ENCODE peak calls at places on chromosomes 5 and 9, in nine cellular contexts. Q is MM.1S; P is NCI-H2171 treated with DMSO at 0.1 percent for 48 hours; Z is stimulated activated CD8-positive, alpha-beta memory T cell treated with anti-CD3 and anti-CD28 coated beads, Interleukin-12 subunit alpha, Interleukin-12 subunit beta, amount 100 ng/mL, for 4 hours; C is lung microvascular endothelial cell; B is occipital lobe; L is tibial artery; R is endodermal cell; H is body of pancreas. J is an unnamed sample.

GRCh38 chr9:121670447-121670846 is 19.0 kb downstream of the DAB2IP start:
- DNase-seq in Q (no peak), P (no peak), Z (no peak), C (no peak), B (peak; percentile 62), L (peak; percentile 79), R (no peak), H (peak; percentile 86), J (no peak)

GRCh38 chr9:129240581-129241211 is 62.6 kb upstream of the IER5L start:
- DNase-seq in Q (no peak), P (no peak), Z (no peak), C (no peak), B (no peak), L (peak; percentile 17), R (no peak), H (no peak), J (no peak)

GRCh38 chr5:68544656-68545565 is 329.4 kb downstream of the PIK3R1 start:
- DNase-seq in Q (no peak), P (no peak), Z (no peak), C (no peak), B (no peak), L (no peak), R (no peak), H (no peak), J (no peak)

GRCh38 chr5:126868961-126869451 is 92.1 kb downstream of the LMNB1 start:
- DNase-seq in Q (no peak), P (peak; percentile 37), Z (no peak), C (peak; percentile 58), B (peak; percentile 56), L (no peak), R (peak; percentile 76), H (no peak), J (no peak)

GRCh38 chr9:134863306-134863902 is 17.2 kb upstream of the FCN2 start:
- DNase-seq in Q (no peak), P (no peak), Z (no peak), C (no peak), B (no peak), L (peak; percentile 41), R (peak; percentile 35), H (no peak), J (no peak)

GRCh38 chr5:180353963-180354574 is 933 bp upstream of the GFPT2 start:
- DNase-seq in Q (no peak), P (no peak), Z (no peak), C (no peak), B (no peak), L (no peak), R (no peak), H (no peak), J (no peak)

GRCh38 chr5:132876020-132876759 is 2.7 kb downstream of the LEAP2 start:
- DNase-seq in Q (no peak), P (no peak), Z (no peak), C (no peak), B (no peak), L (no peak), R (no peak), H (no peak), J (no peak)

GRCh38 chr5:40477856-40478546 is 201.7 kb upstream of the PTGER4 start:
- DNase-seq in Q (no peak), P (no peak), Z (no peak), C (no peak), B (no peak), L (no peak), R (no peak), H (no peak), J (peak; percentile 88)

GRCh38 chr5:135398855-135399837 is at the start of gene MACROH2A1:
- DNase-seq in Q (peak; percentile 89), P (peak; percentile 57), Z (peak; percentile 68), C (peak; percentile 89), B (peak; percentile 69), L (peak; percentile 88), R (peak; percentile 91), H (peak; percentile 86), J (no peak)

GRCh38 chr5:137778772-137779564 is 24.8 kb upstream of the HNRNPA0 start:
- DNase-seq in Q (peak; percentile 50), P (peak; percentile 30), Z (no peak), C (peak; percentile 50), B (no peak), L (no peak), R (no peak), H (no peak), J (peak; percentile 3)

GRCh38 chr5:135208555-135209494 is 174.8 kb upstream of the PITX1 start:
- DNase-seq in Q (no peak), P (no peak), Z (no peak), C (peak; percentile 97), B (no peak), L (peak; percentile 55), R (peak; percentile 74), H (no peak), J (peak; percentile 71)

GRCh38 chr9:124259273-124260078 is 1.7 kb downstream of the NEK6 start:
- DNase-seq in Q (no peak), P (no peak), Z (no peak), C (peak; percentile 74), B (no peak), L (peak; percentile 86), R (no peak), H (peak; percentile 89), J (no peak)

GRCh38 chr5:143258559-143259253 is 144.8 kb downstream of the NR3C1 start:
- DNase-seq in Q (no peak), P (no peak), Z (no peak), C (no peak), B (no peak), L (no peak), R (no peak), H (no peak), J (no peak)

GRCh38 chr9:20726144-20726543 is 42.1 kb downstream of the FOCAD start:
- DNase-seq in Q (no peak), P (no peak), Z (no peak), C (no peak), B (no peak), L (no peak), R (no peak), H (no peak), J (no peak)

GRCh38 chr5:139725073-139725830 is 70.4 kb upstream of the PSD2 start:
- DNase-seq in Q (no peak), P (no peak), Z (no peak), C (peak; percentile 86), B (no peak), L (peak; percentile 74), R (no peak), H (peak; percentile 45), J (peak; percentile 45)

J was measured in HS-27A.